ENCODE peak calls at places on chromosomes 7 and 10, in four cellular contexts. U is GM13977, W is endothelial cell, Z is DND-41. V is an unnamed sample.

GRCh38 chr10:116961305-116962251 is 43.4 kb downstream of the SHTN1 start:
- DNase-seq in U (no peak), W (no peak), Z (no peak), V (no peak)

GRCh38 chr10:5582736-5583135 is 58.0 kb downstream of the CALML3 start:
- DNase-seq in U (no peak), W (no peak), Z (no peak), V (peak)

GRCh38 chr10:34033067-34033466 is 698.6 kb upstream of the NRP1 start:
- DNase-seq in U (no peak), W (no peak), Z (no peak), V (no peak)

GRCh38 chr7:129535896-129536295 is 33.6 kb downstream of the SMKR1 start:
- DNase-seq in U (no peak), W (no peak), Z (peak), V (no peak)

GRCh38 chr10:81838950-81839349 is 36.0 kb upstream of the NRG3 start:
- DNase-seq in U (no peak), W (peak), Z (no peak), V (no peak)

GRCh38 chr7:110921478-110922210 is 169.3 kb upstream of the LRRN3 start:
- DNase-seq in U (no peak), W (no peak), Z (no peak), V (no peak)

GRCh38 chr10:90587081-90587491 is 270.8 kb downstream of the HTR7 start:
- DNase-seq in U (no peak), W (no peak), Z (no peak), V (no peak)

GRCh38 chr7:101582971-101583370 is 46.1 kb downstream of the MYL10 start:
- DNase-seq in U (no peak), W (no peak), Z (no peak), V (no peak)

GRCh38 chr7:28575241-28575643 is 162.9 kb downstream of the CREB5 start:
- DNase-seq in U (no peak), W (no peak), Z (no peak), V (no peak)

GRCh38 chr10:88428442-88428841 is 154.7 kb downstream of the RNLS start:
- DNase-seq in U (no peak), W (no peak), Z (no peak), V (no peak)

GRCh38 chr10:59830601-59831259 is 75.6 kb downstream of the CCDC6 start:
- DNase-seq in U (no peak), W (peak), Z (peak), V (no peak)

GRCh38 chr10:44479306-44479705 is 94.4 kb upstream of the CXCL12 start:
- DNase-seq in U (no peak), W (no peak), Z (no peak), V (no peak)

GRCh38 chr7:55309040-55309991 is 55.8 kb upstream of the LANCL2 start:
- DNase-seq in U (peak), W (no peak), Z (no peak), V (no peak)

GRCh38 chr7:99560834-99561734 is 2.6 kb downstream of the ZNF655 start:
- DNase-seq in U (no peak), W (no peak), Z (no peak), V (no peak)

GRCh38 chr10:4686644-4686996 is 139.4 kb upstream of the AKR1E2 start:
- DNase-seq in U (no peak), W (no peak), Z (no peak), V (no peak)

GRCh38 chr7:101035941-101036340 is 16.1 kb downstream of the MUC17 start:
- DNase-seq in U (no peak), W (no peak), Z (no peak), V (no peak)

GRCh38 chr10:47350671-47351640 is 2.8 kb downstream of the RBP3 start:
- DNase-seq in U (no peak), W (no peak), Z (no peak), V (no peak)

GRCh38 chr10:30755474-30755873 is 125.9 kb upstream of the LYZL2 start:
- DNase-seq in U (no peak), W (no peak), Z (no peak), V (no peak)

GRCh38 chr10:49177391-49178355 is 10.5 kb downstream of the TMEM273 start:
- DNase-seq in U (peak), W (no peak), Z (no peak), V (no peak)

GRCh38 chr7:157782041-157782440 is 445.2 kb downstream of the DNAJB6 start:
- DNase-seq in U (no peak), W (no peak), Z (no peak), V (no peak)

GRCh38 chr10:117241541-117242462 is 888 bp downstream of the SLC18A2 start:
- DNase-seq in U (no peak), W (peak), Z (no peak), V (no peak)

GRCh38 chr10:1575481-1576244 is 161.7 kb downstream of the ADARB2 start:
- DNase-seq in U (no peak), W (no peak), Z (peak), V (no peak)

GRCh38 chr7:80542398-80542797 is 30.5 kb upstream of the GNAT3 start:
- DNase-seq in U (no peak), W (no peak), Z (no peak), V (no peak)

GRCh38 chr7:44079221-44080021 is 2.9 kb downstream of the POLM start:
- DNase-seq in U (no peak), W (no peak), Z (no peak), V (no peak)

GRCh38 chr7:44080686-44081265 is 1.6 kb downstream of the POLM start:
- DNase-seq in U (no peak), W (no peak), Z (no peak), V (no peak)

GRCh38 chr7:44082541-44083207 is 344 bp upstream of the POLM start:
- DNase-seq in U (peak), W (peak), Z (peak), V (peak)

GRCh38 chr7:44080118-44080517 is 2.2 kb downstream of the POLM start:
- DNase-seq in U (no peak), W (no peak), Z (no peak), V (no peak)

GRCh38 chr7:44081266-44081748 is 1.0 kb downstream of the POLM start:
- DNase-seq in U (peak), W (no peak), Z (no peak), V (no peak)
- TF ChIP-seq CTCF in U (peak), W (no peak), Z (no peak), V (no peak)

GRCh38 chr10:52820316-52820715 is 47.7 kb upstream of the MBL2 start:
- DNase-seq in U (no peak), W (no peak), Z (no peak), V (no peak)

GRCh38 chr10:52814506-52814905 is 41.9 kb upstream of the MBL2 start:
- DNase-seq in U (no peak), W (no peak), Z (peak), V (no peak)

GRCh38 chr10:52818019-52818418 is 45.4 kb upstream of the MBL2 start:
- DNase-seq in U (peak), W (peak), Z (peak), V (no peak)
- TF ChIP-seq CTCF in U (peak), W (peak), Z (peak), V (no peak)

GRCh38 chr10:123642697-123643096 is 23.5 kb upstream of the GPR26 start:
- DNase-seq in U (no peak), W (no peak), Z (no peak), V (no peak)
- TF ChIP-seq CTCF in U (no peak), W (no peak), Z (peak), V (no peak)

GRCh38 chr10:72260588-72261322 is 13.0 kb upstream of the DDIT4 start:
- DNase-seq in U (peak), W (peak), Z (peak), V (peak)
- TF ChIP-seq CTCF in U (peak), W (no peak), Z (peak), V (no peak)